ENCODE peak calls at places on chromosomes 1 and 21, in five cellular contexts. Q, M, G, P and N are unnamed samples.

GRCh38 chr1:220884109-220884980 is 5.1 kb downstream of the HLX start:
- DNase-seq in Q (peak; percentile 71), M (no peak), G (no peak), P (no peak), N (no peak)

GRCh38 chr1:27103498-27103897 is 51.4 kb downstream of the SLC9A1 start:
- DNase-seq in Q (no peak), M (no peak), G (no peak), P (no peak), N (no peak)

GRCh38 chr21:37368536-37369279 is 2.1 kb downstream of the DYRK1A start:
- DNase-seq in Q (no peak), M (no peak), G (no peak), P (no peak), N (no peak)

GRCh38 chr1:119220980-119221379 is 80.5 kb upstream of the WARS2 start:
- DNase-seq in Q (no peak), M (no peak), G (no peak), P (no peak), N (no peak)

GRCh38 chr1:7570311-7570710 is 200.8 kb upstream of the VAMP3 start:
- DNase-seq in Q (no peak), M (no peak), G (no peak), P (no peak), N (no peak)

GRCh38 chr1:159993911-159994310 is 37.9 kb downstream of the PIGM start:
- DNase-seq in Q (no peak), M (no peak), G (no peak), P (no peak), N (no peak)

GRCh38 chr1:52427152-52427551 is 22.8 kb downstream of the PRPF38A start:
- DNase-seq in Q (no peak), M (no peak), G (no peak), P (no peak), N (peak; percentile 35)

GRCh38 chr1:37930246-37931142 is 16.4 kb downstream of the INPP5B start:
- DNase-seq in Q (no peak), M (no peak), G (peak; percentile 19), P (peak; percentile 31), N (peak; percentile 10)

GRCh38 chr1:244735404-244735803 is 82.5 kb downstream of the DESI2 start:
- DNase-seq in Q (no peak), M (no peak), G (no peak), P (no peak), N (no peak)

GRCh38 chr1:94095112-94095637 is 25.8 kb downstream of the ABCA4 start:
- DNase-seq in Q (no peak), M (no peak), G (no peak), P (no peak), N (no peak)

GRCh38 chr21:36325373-36326010 is 5.5 kb downstream of the MORC3 start:
- DNase-seq in Q (no peak), M (no peak), G (no peak), P (no peak), N (no peak)

GRCh38 chr1:205204552-205204951 is 7.0 kb downstream of the DSTYK start:
- DNase-seq in Q (no peak), M (no peak), G (no peak), P (no peak), N (no peak)

GRCh38 chr21:44527983-44528633 is 11.9 kb downstream of the KRTAP10-1 start:
- DNase-seq in Q (no peak), M (no peak), G (no peak), P (no peak), N (no peak)

GRCh38 chr1:227353186-227353585 is 34.9 kb upstream of the CDC42BPA start:
- DNase-seq in Q (no peak), M (no peak), G (no peak), P (no peak), N (no peak)

GRCh38 chr1:32393832-32394140 is 455 bp downstream of the BSDC1 start:
- DNase-seq in Q (no peak), M (no peak), G (no peak), P (no peak), N (peak; percentile 58)

GRCh38 chr1:230292739-230293720 is 133.1 kb downstream of the PGBD5 start:
- DNase-seq in Q (no peak), M (no peak), G (no peak), P (no peak), N (no peak)

GRCh38 chr1:206472886-206473285 is 2.6 kb downstream of the IKBKE start:
- DNase-seq in Q (no peak), M (no peak), G (no peak), P (no peak), N (no peak)

GRCh38 chr1:181112071-181112929 is 23.8 kb downstream of the IER5 start:
- DNase-seq in Q (no peak), M (no peak), G (no peak), P (no peak), N (peak; percentile 72)

GRCh38 chr1:51237714-51238403 is 1.8 kb downstream of the RNF11 start:
- DNase-seq in Q (no peak), M (no peak), G (no peak), P (no peak), N (no peak)

GRCh38 chr1:183696981-183697380 is 43.9 kb upstream of the APOBEC4 start:
- DNase-seq in Q (no peak), M (no peak), G (no peak), P (no peak), N (no peak)

GRCh38 chr1:232776526-232776925 is 28.7 kb upstream of the MAP10 start:
- DNase-seq in Q (no peak), M (no peak), G (no peak), P (no peak), N (no peak)

GRCh38 chr1:174938306-174939000 is 61.3 kb upstream of the CACYBP start:
- DNase-seq in Q (no peak), M (no peak), G (no peak), P (no peak), N (no peak)

GRCh38 chr1:155117610-155118009 is 10.1 kb upstream of the EFNA1 start:
- DNase-seq in Q (no peak), M (no peak), G (no peak), P (no peak), N (no peak)

GRCh38 chr1:157878059-157878458 is 36.5 kb upstream of the CD5L start:
- DNase-seq in Q (no peak), M (no peak), G (no peak), P (no peak), N (no peak)

GRCh38 chr1:116871772-116872146 is 38.0 kb upstream of the PTGFRN start:
- DNase-seq in Q (no peak), M (no peak), G (no peak), P (no peak), N (no peak)

GRCh38 chr1:76291186-76291585 is 216.6 kb downstream of the ST6GALNAC3 start:
- DNase-seq in Q (no peak), M (no peak), G (no peak), P (no peak), N (no peak)

GRCh38 chr21:42571391-42572150 is 57.9 kb downstream of the SLC37A1 start:
- DNase-seq in Q (no peak), M (no peak), G (no peak), P (no peak), N (no peak)